ENCODE peak calls at places on chromosomes 5 and 9, in eight cellular contexts. I, J, R, L, F, B, M and Y are unnamed samples.
A peak's percentile ranks its signal among the peaks of the same experiment; 100 is the strongest.

GRCh38 chr5:169701910-169702451 is 64.9 kb downstream of the DOCK2 start:
- DNase-seq in I (peak; percentile 79), J (peak; percentile 73), R (no peak), L (peak; percentile 47), F (no peak), B (peak; percentile 64), M (no peak), Y (peak; percentile 72)

GRCh38 chr5:40906351-40906751 is 2.9 kb upstream of the C7 start:
- DNase-seq in I (peak; percentile 18), J (no peak), R (no peak), L (peak; percentile 38), F (no peak), B (peak; percentile 63), M (no peak), Y (no peak)

GRCh38 chr5:39518516-39518915 is 93.7 kb upstream of the DAB2 start:
- DNase-seq in I (peak; percentile 98), J (peak; percentile 89), R (no peak), L (peak; percentile 96), F (no peak), B (peak; percentile 85), M (no peak), Y (peak; percentile 96)

GRCh38 chr9:15469406-15469805 is 41.4 kb downstream of the PSIP1 start:
- DNase-seq in I (peak; percentile 13), J (peak; percentile 6), R (no peak), L (peak; percentile 18), F (no peak), B (peak; percentile 46), M (no peak), Y (peak; percentile 25)

GRCh38 chr9:99660191-99660636 is 161.5 kb upstream of the NR4A3 start:
- DNase-seq in I (no peak), J (no peak), R (peak; percentile 42), L (no peak), F (no peak), B (no peak), M (no peak), Y (no peak)

GRCh38 chr5:66643383-66643782 is 47.2 kb downstream of the MAST4 start:
- DNase-seq in I (no peak), J (no peak), R (no peak), L (no peak), F (no peak), B (no peak), M (no peak), Y (no peak)

GRCh38 chr9:112747094-112747493 is 3.5 kb upstream of the SNX30 start:
- DNase-seq in I (no peak), J (no peak), R (no peak), L (no peak), F (no peak), B (no peak), M (no peak), Y (no peak)

GRCh38 chr5:146084376-146084775 is 21.0 kb downstream of the PLAC8L1 start:
- DNase-seq in I (no peak), J (no peak), R (no peak), L (no peak), F (no peak), B (no peak), M (no peak), Y (no peak)

GRCh38 chr5:4189317-4189716 is 593.7 kb downstream of the IRX1 start:
- DNase-seq in I (no peak), J (no peak), R (no peak), L (no peak), F (no peak), B (no peak), M (no peak), Y (no peak)

GRCh38 chr5:33994845-33995244 is 10.4 kb upstream of the SLC45A2 start:
- DNase-seq in I (peak; percentile 86), J (peak; percentile 47), R (no peak), L (peak; percentile 60), F (no peak), B (peak; percentile 76), M (no peak), Y (peak; percentile 69)
- TF ChIP-seq CTCF in I (no peak), J (no peak), R (no peak), L (no peak), F (no peak), B (peak; percentile 26), M (no peak), Y (peak; percentile 18)

GRCh38 chr5:124751031-124751430 is 4.6 kb upstream of the ZNF608 start:
- DNase-seq in I (no peak), J (no peak), R (no peak), L (no peak), F (no peak), B (no peak), M (no peak), Y (no peak)

GRCh38 chr5:124748687-124749594 is 2.5 kb upstream of the ZNF608 start:
- DNase-seq in I (peak; percentile 86), J (peak; percentile 95), R (peak; percentile 68), L (peak; percentile 95), F (peak; percentile 76), B (peak; percentile 91), M (peak; percentile 80), Y (peak; percentile 96)

GRCh38 chr5:124755565-124755964 is 9.1 kb upstream of the ZNF608 start:
- DNase-seq in I (no peak), J (no peak), R (no peak), L (peak; percentile 50), F (no peak), B (no peak), M (peak; percentile 35), Y (peak; percentile 22)

GRCh38 chr5:124752854-124753720 is 6.6 kb upstream of the ZNF608 start:
- DNase-seq in I (no peak), J (no peak), R (no peak), L (no peak), F (no peak), B (no peak), M (no peak), Y (no peak)

GRCh38 chr5:124754206-124754927 is 7.9 kb upstream of the ZNF608 start:
- DNase-seq in I (no peak), J (no peak), R (no peak), L (peak; percentile 11), F (no peak), B (no peak), M (no peak), Y (no peak)
- H3K4me3 ChIP-seq in I (no peak overlapping the region), J (no peak overlapping the region), R (no peak overlapping the region), L (no peak overlapping the region), F (no peak overlapping the region), B (no peak overlapping the region), M (no peak overlapping the region), Y (no peak overlapping the region)

GRCh38 chr9:123960366-123960765 is 30.4 kb upstream of the DENND1A start:
- DNase-seq in I (no peak), J (no peak), R (no peak), L (no peak), F (no peak), B (no peak), M (no peak), Y (no peak)
- TF ChIP-seq CTCF in I (no peak), J (no peak), R (no peak), L (no peak), F (no peak), B (no peak), M (no peak), Y (peak; percentile 12)

GRCh38 chr5:1277781-1278180 is 17.1 kb downstream of the TERT start:
- DNase-seq in I (no peak), J (no peak), R (no peak), L (no peak), F (no peak), B (no peak), M (no peak), Y (no peak)

GRCh38 chr5:1279443-1280151 is 15.3 kb downstream of the TERT start:
- DNase-seq in I (no peak), J (no peak), R (peak; percentile 29), L (no peak), F (no peak), B (no peak), M (no peak), Y (no peak)

GRCh38 chr5:1277331-1277730 is 17.5 kb downstream of the TERT start:
- DNase-seq in I (no peak), J (no peak), R (no peak), L (no peak), F (no peak), B (no peak), M (no peak), Y (no peak)

GRCh38 chr5:1278216-1278615 is 16.7 kb downstream of the TERT start:
- DNase-seq in I (no peak), J (no peak), R (peak; percentile 1), L (no peak), F (no peak), B (no peak), M (no peak), Y (no peak)

GRCh38 chr5:1278656-1279442 is 16.0 kb downstream of the TERT start:
- DNase-seq in I (no peak), J (no peak), R (peak; percentile 25), L (no peak), F (no peak), B (no peak), M (no peak), Y (no peak)
- H3K4me3 ChIP-seq in I (no peak overlapping the region), J (no peak overlapping the region), R (no peak overlapping the region), L (no peak overlapping the region), F (no peak overlapping the region), B (no peak overlapping the region), M (no peak overlapping the region), Y (no peak overlapping the region)

GRCh38 chr9:88177343-88177742 is 39.1 kb upstream of the SPATA31C2 start:
- DNase-seq in I (no peak), J (no peak), R (no peak), L (no peak), F (no peak), B (no peak), M (no peak), Y (no peak)

GRCh38 chr9:88168564-88168963 is 30.3 kb upstream of the SPATA31C2 start:
- DNase-seq in I (no peak), J (no peak), R (no peak), L (no peak), F (no peak), B (no peak), M (no peak), Y (no peak)

GRCh38 chr9:88169700-88170099 is 31.4 kb upstream of the SPATA31C2 start:
- DNase-seq in I (no peak), J (no peak), R (no peak), L (no peak), F (no peak), B (no peak), M (no peak), Y (no peak)

GRCh38 chr9:88174324-88174723 is 36.0 kb upstream of the SPATA31C2 start:
- DNase-seq in I (no peak), J (no peak), R (no peak), L (no peak), F (no peak), B (no peak), M (no peak), Y (peak; percentile 15)

DNA sequence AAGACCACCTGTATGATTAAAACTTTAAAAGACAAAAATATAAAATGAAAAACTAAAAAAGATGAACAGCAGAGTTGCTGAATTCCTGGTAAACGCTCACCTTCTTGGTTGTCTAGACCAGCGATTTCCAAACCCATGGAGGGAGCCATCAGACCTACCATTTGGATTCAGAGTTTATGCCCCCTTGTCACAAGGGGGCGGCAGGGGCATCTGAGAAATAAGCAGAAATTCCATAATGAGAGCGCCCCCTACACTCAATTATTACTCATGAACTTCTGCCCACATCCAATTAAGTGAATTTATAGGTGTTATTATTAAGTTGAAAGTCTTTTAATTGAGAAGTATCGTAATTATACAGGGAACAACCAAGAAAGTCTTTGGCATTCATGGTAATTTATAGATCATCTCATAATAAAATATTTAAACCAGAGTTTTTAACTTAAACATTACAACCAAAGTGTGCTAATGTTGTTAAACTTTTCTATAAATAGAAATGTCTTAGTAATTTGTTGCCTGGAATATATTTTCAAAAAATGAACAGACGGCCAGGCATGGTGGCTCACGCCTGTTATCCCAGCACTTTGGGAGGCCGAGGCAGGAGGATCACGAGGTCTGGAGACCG is 35.2 kb upstream of the SPATA31C2 start:
- DNase-seq in I (peak; percentile 70), J (peak; percentile 74), R (no peak), L (peak; percentile 72), F (no peak), B (peak; percentile 73), M (no peak), Y (peak; percentile 87)
- TF ChIP-seq CTCF in I (peak; percentile 65), J (peak; percentile 75), R (peak; percentile 65), L (peak; percentile 61), F (no peak), B (peak; percentile 99), M (no peak), Y (peak; percentile 83)